ENCODE peak calls at places on chromosomes 16 and 17, in eight cellular contexts. M, I, S, D, C, W, Q and O are unnamed samples.

GRCh38 chr17:4931974-4932373 is at the start of gene GP1BA:
- DNase-seq in I (no peak), M (no peak), D (no peak), S (no peak), W (no peak), C (no peak), Q (no peak), O (no peak)

GRCh38 chr16:47519037-47519436 is 57.9 kb downstream of the PHKB start:
- DNase-seq in S (no peak), D (no peak), W (no peak), C (peak), I (no peak), M (no peak), Q (no peak), O (no peak)

GRCh38 chr16:88461291-88462269 is 8.5 kb downstream of the ZFPM1 start:
- DNase-seq in I (peak), W (no peak), M (no peak), C (no peak), D (no peak), Q (no peak), S (no peak), O (no peak)

GRCh38 chr17:55383771-55384679 is 37.6 kb downstream of the MMD start:
- DNase-seq in S (no peak), D (no peak), I (no peak), W (no peak), M (no peak), Q (no peak), C (no peak), O (no peak)

GRCh38 chr17:75036643-75037268 is 10.0 kb downstream of the ATP5PD start:
- DNase-seq in S (no peak), Q (no peak), M (peak), W (no peak), C (peak), D (peak), I (peak), O (peak)

GRCh38 chr17:4068918-4069317 is 73.9 kb downstream of the ZZEF1 start:
- DNase-seq in I (peak), S (no peak), C (no peak), Q (no peak), W (no peak), M (no peak), D (no peak), O (no peak)

GRCh38 chr16:19664166-19664565 is 53.9 kb downstream of the KNOP1 start:
- DNase-seq in D (no peak), S (no peak), I (no peak), Q (no peak), C (no peak), W (no peak), M (no peak), O (no peak)

GRCh38 chr16:27378871-27379580 is 22.9 kb upstream of the IL21R start:
- DNase-seq in Q (no peak), W (peak), C (peak), M (no peak), I (no peak), S (no peak), D (no peak), O (no peak)

GRCh38 chr16:15996432-15997109 is 47.2 kb downstream of the ABCC1 start:
- DNase-seq in Q (no peak), C (peak), M (no peak), D (peak), I (peak), W (peak), S (peak), O (peak)